ENCODE peak calls at places on chromosomes 3 and 15, in seven cellular contexts. T, Q, V, X, Y, W and L are unnamed samples.

GRCh38 chr3:82509106-82509842 is 747.8 kb upstream of the GBE1 start:
- DNase-seq in T (no peak), Q (no peak), V (no peak), X (no peak), Y (no peak), W (no peak), L (no peak)

GRCh38 chr3:33047842-33048834 is 48.8 kb downstream of the GLB1 start:
- DNase-seq in T (no peak), Q (no peak), V (no peak), X (no peak), Y (no peak), W (no peak), L (no peak)

GRCh38 chr3:149534671-149535394 is 60.3 kb downstream of the TM4SF4 start:
- DNase-seq in T (no peak), Q (no peak), V (no peak), X (peak; percentile 86), Y (no peak), W (no peak), L (no peak)

GRCh38 chr15:57563416-57563815 is 28.3 kb upstream of the MYZAP start:
- DNase-seq in T (no peak), Q (no peak), V (no peak), X (no peak), Y (no peak), W (no peak), L (no peak)

GRCh38 chr15:27725733-27726132 is 373.4 kb downstream of the OCA2 start:
- DNase-seq in T (no peak), Q (no peak), V (no peak), X (no peak), Y (no peak), W (no peak), L (no peak)

GRCh38 chr15:93895976-93896770 is 335.2 kb upstream of the MCTP2 start:
- DNase-seq in T (no peak), Q (no peak), V (no peak), X (no peak), Y (no peak), W (no peak), L (no peak)

GRCh38 chr3:23206371-23206770 is 3.2 kb downstream of the UBE2E2 start:
- DNase-seq in T (no peak), Q (no peak), V (no peak), X (no peak), Y (no peak), W (no peak), L (no peak)

GRCh38 chr15:89900849-89901248 is 7.1 kb upstream of the AP3S2 start:
- DNase-seq in T (no peak), Q (no peak), V (no peak), X (no peak), Y (no peak), W (no peak), L (no peak)

GRCh38 chr3:31102196-31102879 is 207.9 kb upstream of the GADL1 start:
- DNase-seq in T (no peak), Q (no peak), V (no peak), X (no peak), Y (no peak), W (no peak), L (no peak)

GRCh38 chr15:97652041-97652440 is 308.5 kb upstream of the ARRDC4 start:
- DNase-seq in T (no peak), Q (no peak), V (no peak), X (no peak), Y (no peak), W (no peak), L (no peak)

GRCh38 chr15:56931674-56932507 is 13.4 kb downstream of the TCF12 start:
- DNase-seq in T (no peak), Q (no peak), V (no peak), X (no peak), Y (no peak), W (no peak), L (no peak)

GRCh38 chr3:136018876-136019275 is 53.3 kb downstream of the PPP2R3A start:
- DNase-seq in T (no peak), Q (no peak), V (no peak), X (no peak), Y (no peak), W (no peak), L (no peak)

GRCh38 chr15:75455982-75456531 is 4.6 kb upstream of the SIN3A start:
- DNase-seq in T (no peak), Q (peak; percentile 39), V (no peak), X (peak; percentile 55), Y (peak; percentile 67), W (no peak), L (no peak)

GRCh38 chr3:11655188-11655928 is 11.6 kb upstream of the VGLL4 start:
- DNase-seq in T (no peak), Q (no peak), V (no peak), X (peak; percentile 35), Y (peak; percentile 55), W (no peak), L (no peak)

GRCh38 chr15:76206325-76206976 is 104.8 kb downstream of the ETFA start:
- DNase-seq in T (no peak), Q (peak; percentile 91), V (peak; percentile 66), X (peak; percentile 40), Y (no peak), W (peak; percentile 53), L (no peak)

GRCh38 chr3:170953736-170954135 is 45.3 kb upstream of the EIF5A2 start:
- DNase-seq in T (no peak), Q (no peak), V (no peak), X (no peak), Y (no peak), W (no peak), L (no peak)

GRCh38 chr3:107796786-107797185 is 274.0 kb downstream of the BBX start:
- DNase-seq in T (no peak), Q (no peak), V (no peak), X (no peak), Y (no peak), W (no peak), L (no peak)

GRCh38 chr3:174046311-174046710 is 648.8 kb downstream of the NLGN1 start:
- DNase-seq in T (no peak), Q (no peak), V (no peak), X (no peak), Y (no peak), W (no peak), L (no peak)

GRCh38 chr3:29494305-29495036 is 213.6 kb downstream of the RBMS3 start:
- DNase-seq in T (no peak), Q (no peak), V (no peak), X (no peak), Y (no peak), W (no peak), L (no peak)

DNA sequence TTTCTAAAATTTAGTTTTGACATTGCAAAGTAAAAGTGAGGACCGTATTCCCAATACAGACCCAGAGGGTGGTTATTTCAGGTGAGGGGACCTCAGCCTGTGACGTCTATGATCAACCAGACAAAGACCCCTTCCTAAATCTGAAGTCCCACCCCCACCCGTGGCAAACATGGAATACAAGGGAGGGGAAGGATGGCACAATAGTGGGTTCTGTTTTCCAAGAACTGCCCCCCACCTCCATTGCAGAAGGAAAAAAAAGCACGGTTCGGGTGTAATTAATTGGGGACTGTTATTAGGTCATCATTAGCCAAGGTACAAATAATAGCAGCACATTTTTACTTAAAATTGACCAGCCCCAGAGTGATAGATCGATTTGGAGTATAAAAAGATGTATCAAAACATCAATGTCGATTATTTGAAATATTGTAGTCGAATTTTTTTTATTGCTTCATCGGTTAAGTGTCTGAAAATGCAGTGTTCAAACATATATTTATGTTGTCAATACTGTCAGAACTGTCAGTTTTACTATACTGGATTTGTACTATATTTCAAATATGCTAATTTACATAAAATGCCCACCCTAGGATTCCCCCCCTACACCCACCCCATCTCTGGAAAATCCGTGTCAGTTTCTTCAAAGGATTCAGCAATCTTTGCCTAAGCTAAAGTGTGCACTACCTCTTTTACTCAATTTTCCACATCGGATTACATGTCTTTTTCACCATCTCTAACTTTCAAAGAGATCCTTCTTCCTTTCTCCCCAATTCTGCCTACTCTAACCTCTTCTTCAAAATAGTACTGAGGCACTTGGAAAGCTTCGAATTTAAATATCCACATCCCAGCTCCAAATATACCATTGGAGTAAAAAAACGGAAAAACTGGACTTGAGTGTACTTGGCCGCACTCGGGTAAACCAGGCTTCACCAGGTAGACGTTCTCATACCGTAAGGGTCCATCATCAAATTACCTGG is 7.7 kb upstream of the MEIS2 start:
- DNase-seq in T (no peak), Q (no peak), V (no peak), X (no peak), Y (no peak), W (no peak), L (no peak)
- TF ChIP-seq CTCF in T (no peak), Q (no peak), V (no peak), X (no peak), Y (no peak), W (no peak), L (no peak)

GRCh38 chr3:16516695-16517481 is 3.4 kb upstream of the RFTN1 start:
- DNase-seq in T (no peak), Q (peak; percentile 66), V (no peak), X (peak; percentile 38), Y (no peak), W (no peak), L (peak; percentile 47)
- TF ChIP-seq CTCF in T (no peak), Q (peak; percentile 59), V (no peak), X (peak; percentile 49), Y (peak; percentile 64), W (peak; percentile 53), L (no peak)

GRCh38 chr15:37820380-37821128 is 113.9 kb upstream of the TMCO5A start:
- DNase-seq in T (no peak), Q (no peak), V (no peak), X (no peak), Y (no peak), W (no peak), L (no peak)

GRCh38 chr15:37819191-37819590 is 115.2 kb upstream of the TMCO5A start:
- DNase-seq in T (no peak), Q (no peak), V (no peak), X (no peak), Y (no peak), W (no peak), L (no peak)

GRCh38 chr15:37823601-37824275 is 110.7 kb upstream of the TMCO5A start:
- DNase-seq in T (no peak), Q (no peak), V (no peak), X (no peak), Y (peak; percentile 37), W (no peak), L (no peak)

DNA sequence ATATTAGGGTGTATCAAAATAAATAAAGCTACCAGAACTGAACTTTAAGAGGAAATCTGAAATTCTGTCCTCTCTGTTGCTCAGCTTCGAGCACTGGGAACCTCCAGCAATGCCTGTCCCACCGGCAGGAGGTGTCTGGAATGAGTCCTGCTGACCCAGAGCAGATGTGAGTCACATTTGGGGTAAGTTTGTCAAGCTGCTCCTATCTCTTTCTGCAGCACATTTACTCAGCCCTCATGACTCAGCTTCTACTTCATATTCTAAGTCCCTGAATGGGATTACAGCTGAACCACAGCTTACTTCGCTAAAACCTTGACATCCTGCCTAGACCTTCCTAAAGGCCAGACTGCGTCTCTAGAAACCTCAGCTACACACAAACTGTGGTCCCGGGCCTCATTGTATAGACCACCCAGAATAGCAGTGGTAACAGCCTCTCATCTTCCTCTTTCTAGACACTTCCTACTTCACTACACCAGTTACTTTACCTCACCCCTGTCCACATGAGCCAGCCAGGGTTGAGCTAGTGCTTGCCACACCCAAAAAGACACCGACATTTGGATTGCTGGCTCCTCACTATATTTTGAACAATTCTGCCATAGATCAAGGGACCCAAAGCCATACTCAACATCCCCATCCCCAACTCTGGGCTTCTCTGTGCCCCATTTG is 109.6 kb upstream of the TMCO5A start:
- DNase-seq in T (no peak), Q (no peak), V (no peak), X (peak; percentile 60), Y (no peak), W (no peak), L (no peak)
- TF ChIP-seq CTCF in T (no peak), Q (no peak), V (no peak), X (no peak), Y (no peak), W (no peak), L (no peak)

GRCh38 chr15:73325191-73325980 is 43.4 kb downstream of the HCN4 start:
- DNase-seq in T (peak; percentile 28), Q (no peak), V (no peak), X (peak; percentile 25), Y (peak; percentile 46), W (no peak), L (no peak)
- TF ChIP-seq CTCF in T (no peak), Q (no peak), V (no peak), X (no peak), Y (peak; percentile 64), W (no peak), L (no peak)